ENCODE peak calls at places on chromosomes 11 and 22, in ten cellular contexts. C is stimulated activated CD8-positive, alpha-beta memory T cell treated with anti-CD3 and anti-CD28 coated beads, Interleukin-12 subunit alpha, Interleukin-12 subunit beta, amount 100 ng/mL, for 1 hour; G is spleen; M is A549; R is heart right ventricle; V is coronary artery; X is activated T-helper 1 cell treated with Interleukin-2 at 50 U/mL for 16 hours; N is iPS-NIHi11; H is SW 1271; A is Kasumi-1. Q is an unnamed sample.

GRCh38 chr11:62858201-62858600 is 18.8 kb upstream of the WDR74 start:
- DNase-seq in C (no peak), G (peak; percentile 56), M (no peak), R (no peak), V (no peak), X (no peak), N (no peak), H (no peak), A (no peak), Q (no peak)

GRCh38 chr11:1927151-1928037 is 7.9 kb downstream of the TNNT3 start:
- DNase-seq in C (no peak), G (no peak), M (no peak), R (no peak), V (no peak), X (no peak), N (peak; percentile 20), H (no peak), A (no peak), Q (no peak)

GRCh38 chr22:41436322-41437113 is 10.1 kb downstream of the TOB2 start:
- DNase-seq in C (no peak), G (no peak), M (no peak), R (no peak), V (no peak), X (no peak), N (no peak), H (no peak), A (no peak), Q (no peak)

GRCh38 chr11:72551571-72551970 is 117.2 kb upstream of the CLPB start:
- DNase-seq in C (no peak), G (no peak), M (no peak), R (no peak), V (no peak), X (no peak), N (no peak), H (no peak), A (no peak), Q (no peak)

GRCh38 chr11:70525006-70525405 is 126.7 kb downstream of the CTTN start:
- DNase-seq in C (no peak), G (peak; percentile 58), M (no peak), R (no peak), V (no peak), X (no peak), N (no peak), H (no peak), A (no peak), Q (no peak)

GRCh38 chr11:115741376-115741775 is 237.2 kb upstream of the CADM1 start:
- DNase-seq in C (no peak), G (no peak), M (no peak), R (no peak), V (no peak), X (no peak), N (no peak), H (no peak), A (no peak), Q (no peak)

GRCh38 chr22:25202290-25202921 is 2.7 kb downstream of the CRYBB3 start:
- DNase-seq in C (peak; percentile 4), G (no peak), M (peak; percentile 69), R (peak; percentile 31), V (no peak), X (no peak), N (peak; percentile 91), H (peak; percentile 45), A (peak; percentile 34), Q (peak; percentile 94)

GRCh38 chr22:30317778-30318177 is 9.0 kb downstream of the TBC1D10A start:
- DNase-seq in C (no peak), G (no peak), M (no peak), R (no peak), V (no peak), X (no peak), N (no peak), H (no peak), A (no peak), Q (no peak)

GRCh38 chr11:27305751-27306150 is 57.3 kb downstream of the CCDC34 start:
- DNase-seq in C (no peak), G (no peak), M (no peak), R (no peak), V (no peak), X (no peak), N (no peak), H (no peak), A (no peak), Q (no peak)

GRCh38 chr22:37462983-37463382 is 23.2 kb downstream of the MFNG start:
- DNase-seq in C (no peak), G (no peak), M (no peak), R (no peak), V (no peak), X (no peak), N (peak; percentile 84), H (no peak), A (peak; percentile 50), Q (peak; percentile 91)

GRCh38 chr11:24793479-24793878 is 296.6 kb downstream of the LUZP2 start:
- DNase-seq in C (no peak), G (no peak), M (no peak), R (no peak), V (no peak), X (no peak), N (no peak), H (no peak), A (no peak), Q (no peak)

GRCh38 chr11:116558504-116559252 is 214.1 kb downstream of the BUD13 start:
- DNase-seq in C (no peak), G (no peak), M (no peak), R (no peak), V (no peak), X (no peak), N (no peak), H (peak; percentile 51), A (no peak), Q (no peak)

GRCh38 chr11:34335331-34335730 is 22.5 kb downstream of the ABTB2 start:
- DNase-seq in C (no peak), G (no peak), M (no peak), R (no peak), V (no peak), X (no peak), N (no peak), H (no peak), A (no peak), Q (no peak)

GRCh38 chr22:28105988-28106387 is 186.9 kb upstream of the PITPNB start:
- DNase-seq in C (no peak), G (no peak), M (no peak), R (no peak), V (no peak), X (no peak), N (no peak), H (no peak), A (no peak), Q (no peak)

GRCh38 chr11:67452141-67452952 is at the start of gene GPR152:
- DNase-seq in C (no peak), G (peak; percentile 85), M (no peak), R (no peak), V (no peak), X (no peak), N (no peak), H (no peak), A (no peak), Q (peak; percentile 40)